ENCODE peak calls at places on chromosomes 5 and 9, in six cellular contexts. One of them, this sample, is unnamed.

GRCh38 chr9:18023332-18023731 is 444.5 kb downstream of the SH3GL2 start:
- DNase-seq in AG04449: no peak
- DNase-seq in Panc1: no peak
- DNase-seq in BJ: no peak
- DNase-seq in brain microvascular endothelial cell: peak
- DNase-seq in AG04450: no peak
- DNase-seq in this sample: no peak

GRCh38 chr9:121160025-121160424 is 41.6 kb downstream of the RAB14 start:
- DNase-seq in AG04449: no peak
- DNase-seq in Panc1: no peak
- DNase-seq in AG04450: no peak
- DNase-seq in brain microvascular endothelial cell: no peak
- DNase-seq in BJ: no peak
- DNase-seq in this sample: no peak

GRCh38 chr5:68381909-68382308 is 166.4 kb downstream of the PIK3R1 start:
- DNase-seq in AG04449: no peak
- DNase-seq in BJ: no peak
- DNase-seq in Panc1: no peak
- DNase-seq in brain microvascular endothelial cell: no peak
- DNase-seq in AG04450: no peak
- DNase-seq in this sample: no peak

GRCh38 chr5:6482735-6483134 is 34.1 kb downstream of the UBE2QL1 start:
- DNase-seq in Panc1: no peak
- DNase-seq in BJ: no peak
- DNase-seq in brain microvascular endothelial cell: no peak
- DNase-seq in AG04450: no peak
- DNase-seq in AG04449: no peak
- DNase-seq in this sample: no peak

GRCh38 chr9:134065720-134066419 is 2.0 kb downstream of the BRD3 start:
- DNase-seq in Panc1: no peak
- DNase-seq in BJ: no peak
- DNase-seq in AG04449: no peak
- DNase-seq in brain microvascular endothelial cell: peak
- DNase-seq in AG04450: no peak
- DNase-seq in this sample: peak

GRCh38 chr5:102792705-102793104 is 37.6 kb downstream of the PAM start:
- DNase-seq in brain microvascular endothelial cell: peak
- DNase-seq in AG04450: no peak
- DNase-seq in Panc1: no peak
- DNase-seq in BJ: no peak
- DNase-seq in AG04449: no peak
- DNase-seq in this sample: no peak

GRCh38 chr9:121566401-121567141 is 66.9 kb upstream of the GGTA1 start:
- DNase-seq in brain microvascular endothelial cell: peak
- DNase-seq in Panc1: no peak
- DNase-seq in AG04450: no peak
- DNase-seq in AG04449: no peak
- DNase-seq in BJ: no peak
- DNase-seq in this sample: no peak

GRCh38 chr5:37889612-37890317 is 49.9 kb upstream of the GDNF start:
- DNase-seq in BJ: peak
- DNase-seq in AG04450: peak
- DNase-seq in brain microvascular endothelial cell: peak
- DNase-seq in AG04449: peak
- DNase-seq in Panc1: no peak
- DNase-seq in this sample: peak

GRCh38 chr5:172455511-172456061 is 1.3 kb upstream of the SH3PXD2B start:
- DNase-seq in BJ: no peak
- DNase-seq in AG04449: no peak
- DNase-seq in Panc1: no peak
- DNase-seq in brain microvascular endothelial cell: peak
- DNase-seq in AG04450: no peak
- DNase-seq in this sample: no peak

GRCh38 chr5:90201923-90202322 is 207.6 kb downstream of the CETN3 start:
- DNase-seq in BJ: no peak
- DNase-seq in Panc1: peak
- DNase-seq in brain microvascular endothelial cell: peak
- DNase-seq in AG04450: no peak
- DNase-seq in AG04449: no peak
- DNase-seq in this sample: no peak

GRCh38 chr5:171426266-171426665 is 6.8 kb downstream of the FGF18 start:
- DNase-seq in AG04449: no peak
- DNase-seq in BJ: no peak
- DNase-seq in brain microvascular endothelial cell: no peak
- DNase-seq in Panc1: no peak
- DNase-seq in AG04450: no peak
- DNase-seq in this sample: no peak

GRCh38 chr5:372911-373709 is 51.6 kb downstream of the AHRR start:
- DNase-seq in BJ: no peak
- DNase-seq in brain microvascular endothelial cell: no peak
- DNase-seq in AG04449: no peak
- DNase-seq in AG04450: no peak
- DNase-seq in Panc1: no peak
- DNase-seq in this sample: no peak

GRCh38 chr9:8078641-8079140 is 279.1 kb upstream of the DMAC1 start:
- DNase-seq in brain microvascular endothelial cell: no peak
- DNase-seq in BJ: no peak
- DNase-seq in Panc1: no peak
- DNase-seq in AG04450: no peak
- DNase-seq in AG04449: no peak
- DNase-seq in this sample: no peak

GRCh38 chr5:168689278-168689677 is 110.1 kb upstream of the PANK3 start:
- DNase-seq in AG04450: no peak
- DNase-seq in brain microvascular endothelial cell: no peak
- DNase-seq in AG04449: no peak
- DNase-seq in BJ: no peak
- DNase-seq in Panc1: no peak
- DNase-seq in this sample: no peak

GRCh38 chr9:96137666-96138429 is 164.1 kb downstream of the HSD17B3 start:
- DNase-seq in Panc1: no peak
- DNase-seq in brain microvascular endothelial cell: peak
- DNase-seq in AG04450: no peak
- DNase-seq in AG04449: no peak
- DNase-seq in BJ: no peak
- DNase-seq in this sample: no peak

GRCh38 chr9:108049026-108049591 is 559.5 kb upstream of the KLF4 start:
- DNase-seq in Panc1: peak
- DNase-seq in brain microvascular endothelial cell: peak
- DNase-seq in AG04449: peak
- DNase-seq in BJ: peak
- DNase-seq in AG04450: peak
- DNase-seq in this sample: peak

GRCh38 chr5:2748180-2748840 is 3.2 kb downstream of the IRX2 start:
- DNase-seq in AG04450: no peak
- DNase-seq in brain microvascular endothelial cell: no peak
- DNase-seq in Panc1: no peak
- DNase-seq in AG04449: no peak
- DNase-seq in BJ: no peak
- DNase-seq in this sample: no peak

GRCh38 chr5:175443514-175444059 is 395 bp downstream of the DRD1 start:
- DNase-seq in AG04450: no peak
- DNase-seq in BJ: no peak
- DNase-seq in Panc1: no peak
- DNase-seq in brain microvascular endothelial cell: no peak
- DNase-seq in AG04449: no peak
- DNase-seq in this sample: no peak

GRCh38 chr9:35914307-35914807 is 5.1 kb downstream of the SPAAR start:
- DNase-seq in AG04449: no peak
- DNase-seq in brain microvascular endothelial cell: no peak
- DNase-seq in Panc1: no peak
- DNase-seq in BJ: no peak
- DNase-seq in AG04450: no peak
- DNase-seq in this sample: no peak

GRCh38 chr5:143543358-143544255 is 140.1 kb upstream of the NR3C1 start:
- DNase-seq in Panc1: no peak
- DNase-seq in AG04449: no peak
- DNase-seq in AG04450: no peak
- DNase-seq in brain microvascular endothelial cell: peak
- DNase-seq in BJ: no peak
- DNase-seq in this sample: no peak

DNA sequence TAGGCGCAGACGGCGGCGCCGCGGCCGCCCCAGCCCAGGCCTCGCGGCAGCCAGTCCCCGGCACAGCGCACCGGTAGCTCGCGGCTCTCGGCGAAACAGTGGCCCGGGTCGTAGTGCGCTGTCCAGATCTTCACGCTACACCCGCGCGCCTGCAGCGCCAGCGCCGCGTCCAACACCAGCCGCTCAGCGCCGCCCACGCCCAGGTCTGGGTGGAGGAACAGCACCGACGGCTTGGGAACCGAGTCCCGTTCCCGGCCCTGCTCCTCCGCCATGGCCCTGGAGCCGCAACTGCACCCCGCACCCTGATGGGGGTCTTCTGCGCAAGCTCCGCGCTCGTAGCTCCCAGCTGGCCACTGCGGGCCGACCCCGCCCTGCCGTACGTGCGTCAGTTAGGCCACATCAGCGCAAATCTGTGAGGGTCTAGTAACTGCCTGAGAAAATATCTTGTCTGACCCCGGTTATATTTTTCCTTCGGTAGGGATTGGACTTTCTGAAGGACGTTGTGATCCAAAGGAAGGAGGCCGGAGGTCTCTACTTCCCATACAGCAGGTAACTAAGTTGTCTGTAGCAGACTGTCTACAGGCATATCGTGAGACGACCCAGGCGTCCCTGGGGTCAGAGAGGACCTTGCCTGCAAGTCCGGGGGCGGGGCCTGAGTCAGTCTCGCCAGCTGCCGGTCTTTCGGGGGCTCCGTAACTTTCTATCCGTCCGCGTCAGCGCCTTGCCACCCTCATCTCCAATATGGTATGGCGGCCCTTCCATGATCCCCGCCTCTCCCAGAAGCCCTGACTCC is at the start of the genes ALG2 and SEC61B:
- DNase-seq in brain microvascular endothelial cell: peak
- DNase-seq in AG04449: peak
- DNase-seq in AG04450: peak
- DNase-seq in BJ: peak
- DNase-seq in Panc1: peak
- DNase-seq in this sample: peak
- TF ChIP-seq CTCF in brain microvascular endothelial cell: no peak
- TF ChIP-seq CTCF in AG04449: no peak
- TF ChIP-seq CTCF in AG04450: no peak
- TF ChIP-seq CTCF in BJ: no peak
- TF ChIP-seq CTCF in Panc1: no peak
- TF ChIP-seq CTCF in this sample: no peak

GRCh38 chr5:159913481-159913880 is 2.8 kb upstream of the ADRA1B start:
- DNase-seq in AG04449: no peak
- DNase-seq in BJ: no peak
- DNase-seq in Panc1: no peak
- DNase-seq in AG04450: no peak
- DNase-seq in brain microvascular endothelial cell: peak
- DNase-seq in this sample: no peak
- H3K4me3 ChIP-seq in AG04449: no peak
- H3K4me3 ChIP-seq in BJ: no peak
- H3K4me3 ChIP-seq in Panc1: peak
- H3K4me3 ChIP-seq in AG04450: no peak
- H3K4me3 ChIP-seq in brain microvascular endothelial cell: no peak
- H3K4me3 ChIP-seq in this sample: no peak

GRCh38 chr9:10858817-10859216 is 246.0 kb upstream of the PTPRD start:
- DNase-seq in AG04450: no peak
- DNase-seq in BJ: no peak
- DNase-seq in AG04449: no peak
- DNase-seq in brain microvascular endothelial cell: no peak
- DNase-seq in Panc1: no peak
- DNase-seq in this sample: no peak

GRCh38 chr9:10855847-10856246 is 243.0 kb upstream of the PTPRD start:
- DNase-seq in BJ: no peak
- DNase-seq in AG04449: no peak
- DNase-seq in AG04450: no peak
- DNase-seq in Panc1: no peak
- DNase-seq in brain microvascular endothelial cell: peak
- DNase-seq in this sample: no peak
- TF ChIP-seq CTCF in BJ: no peak
- TF ChIP-seq CTCF in AG04449: no peak
- TF ChIP-seq CTCF in AG04450: no peak
- TF ChIP-seq CTCF in Panc1: no peak
- TF ChIP-seq CTCF in brain microvascular endothelial cell: peak
- TF ChIP-seq CTCF in this sample: no peak

GRCh38 chr9:94896512-94896911 is 170.0 kb downstream of the AOPEP start:
- DNase-seq in brain microvascular endothelial cell: no peak
- DNase-seq in AG04449: no peak
- DNase-seq in Panc1: no peak
- DNase-seq in AG04450: no peak
- DNase-seq in BJ: no peak
- DNase-seq in this sample: no peak

GRCh38 chr9:94901019-94901363 is 174.5 kb downstream of the AOPEP start:
- DNase-seq in AG04450: no peak
- DNase-seq in BJ: no peak
- DNase-seq in brain microvascular endothelial cell: no peak
- DNase-seq in AG04449: no peak
- DNase-seq in Panc1: no peak
- DNase-seq in this sample: no peak

GRCh38 chr9:94903961-94904421 is 177.5 kb downstream of the AOPEP start:
- DNase-seq in brain microvascular endothelial cell: no peak
- DNase-seq in AG04450: peak
- DNase-seq in Panc1: no peak
- DNase-seq in AG04449: peak
- DNase-seq in BJ: peak
- DNase-seq in this sample: no peak

GRCh38 chr9:94899464-94900221 is 173.1 kb downstream of the AOPEP start:
- DNase-seq in AG04449: no peak
- DNase-seq in brain microvascular endothelial cell: no peak
- DNase-seq in Panc1: no peak
- DNase-seq in AG04450: no peak
- DNase-seq in BJ: no peak
- DNase-seq in this sample: no peak

DNA sequence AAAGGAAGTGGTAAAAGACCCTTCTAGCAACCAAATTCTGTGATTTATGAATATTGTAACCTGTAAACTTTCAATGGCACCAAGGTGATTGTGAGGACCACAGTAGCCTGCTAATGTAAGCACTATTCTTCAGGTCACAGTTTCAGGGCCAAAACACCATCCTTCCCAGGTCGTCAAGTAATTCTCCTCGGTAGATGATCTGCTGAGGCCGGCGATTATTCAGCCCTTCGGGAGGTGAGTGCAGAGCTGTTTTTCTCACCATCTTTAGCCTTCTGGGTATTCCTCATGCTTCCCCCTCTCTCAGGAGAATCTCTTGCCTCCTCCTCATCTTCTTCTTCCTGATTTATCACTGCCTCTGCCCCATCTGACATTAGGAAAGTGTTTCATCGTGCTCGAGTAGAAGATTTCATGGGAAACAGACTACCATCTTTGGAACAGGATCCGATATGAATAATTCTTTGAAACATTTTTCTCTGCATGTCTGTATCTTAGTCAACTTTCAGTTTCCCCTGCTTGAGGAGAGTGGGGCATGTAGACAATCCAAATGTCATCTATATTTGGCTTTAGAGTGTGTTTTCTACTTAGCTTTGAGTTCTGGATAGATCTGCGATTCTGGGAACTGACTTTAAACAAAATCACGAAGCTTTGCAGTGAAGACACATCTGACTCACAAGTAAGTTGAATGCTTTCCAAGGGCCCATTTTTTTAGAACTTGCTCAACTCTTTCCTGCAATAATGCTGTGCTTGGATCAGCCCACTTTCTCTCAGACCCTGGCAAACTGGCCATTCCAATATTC is 173.9 kb downstream of the AOPEP start:
- DNase-seq in AG04449: peak
- DNase-seq in brain microvascular endothelial cell: peak
- DNase-seq in AG04450: peak
- DNase-seq in BJ: peak
- DNase-seq in Panc1: no peak
- DNase-seq in this sample: peak
- H3K4me3 ChIP-seq in AG04449: no peak
- H3K4me3 ChIP-seq in brain microvascular endothelial cell: no peak
- H3K4me3 ChIP-seq in AG04450: peak
- H3K4me3 ChIP-seq in BJ: no peak
- H3K4me3 ChIP-seq in Panc1: no peak
- H3K4me3 ChIP-seq in this sample: no peak

GRCh38 chr9:92242115-92242778 is 51.2 kb downstream of the IARS1 start:
- DNase-seq in AG04450: peak
- DNase-seq in brain microvascular endothelial cell: peak
- DNase-seq in AG04449: peak
- DNase-seq in Panc1: no peak
- DNase-seq in BJ: no peak
- DNase-seq in this sample: peak
- TF ChIP-seq CTCF in AG04450: peak
- TF ChIP-seq CTCF in brain microvascular endothelial cell: peak
- TF ChIP-seq CTCF in AG04449: peak
- TF ChIP-seq CTCF in Panc1: peak
- TF ChIP-seq CTCF in BJ: peak
- TF ChIP-seq CTCF in this sample: peak

This sample was measured in AG09309.